ENCODE peak calls at places on chromosomes 4 and X, in nine cellular contexts. I, L, Q, E, B, P, R, A and F are unnamed samples.

GRCh38 chrX:9340619-9341304 is 124.1 kb upstream of the TBL1X start:
- DNase-seq in A (peak), I (peak), R (no peak), P (peak), E (no peak), B (no peak), Q (peak), L (peak), F (no peak)

GRCh38 chrX:39399387-39399786 is 598.1 kb downstream of the MID1IP1 start:
- DNase-seq in E (no peak), L (no peak), A (no peak), P (no peak), Q (no peak), R (no peak), I (no peak), B (no peak), F (no peak)

GRCh38 chr4:123421227-123421941 is 24.8 kb downstream of the SPRY1 start:
- DNase-seq in P (no peak), L (no peak), I (no peak), B (no peak), R (no peak), E (no peak), Q (no peak), A (no peak), F (no peak)

GRCh38 chr4:123545569-123546122 is 149.1 kb downstream of the SPRY1 start:
- DNase-seq in I (no peak), L (peak), E (no peak), B (no peak), A (no peak), Q (no peak), R (no peak), P (no peak), F (no peak)

GRCh38 chrX:120309873-120310730 is 1.2 kb downstream of the TMEM255A start:
- DNase-seq in A (peak), E (peak), L (peak), B (peak), R (peak), P (no peak), Q (peak), I (no peak), F (no peak)

GRCh38 chrX:77749695-77750094 is 36.3 kb downstream of the ATRX start:
- DNase-seq in E (no peak), Q (no peak), L (peak), A (no peak), P (no peak), R (no peak), I (no peak), B (no peak), F (no peak)

GRCh38 chrX:154132366-154132765 is 11.7 kb upstream of the OPN1LW start:
- DNase-seq in I (no peak), B (no peak), A (no peak), E (no peak), Q (no peak), L (no peak), R (no peak), P (no peak), F (no peak)

GRCh38 chr4:22532896-22533295 is 17.0 kb upstream of the ADGRA3 start:
- DNase-seq in I (no peak), A (no peak), R (no peak), P (no peak), Q (no peak), E (no peak), B (no peak), L (no peak), F (no peak)

GRCh38 chrX:41178201-41178600 is 93.0 kb downstream of the USP9X start:
- DNase-seq in B (no peak), E (no peak), L (no peak), R (no peak), P (no peak), Q (no peak), I (no peak), A (no peak), F (no peak)

GRCh38 chr4:94298725-94299252 is 43.8 kb downstream of the HPGDS start:
- DNase-seq in B (peak), P (no peak), Q (no peak), L (no peak), R (no peak), E (no peak), A (peak), I (no peak), F (no peak)

GRCh38 chr4:153153339-153153851 is 50.8 kb upstream of the TRIM2 start:
- DNase-seq in A (peak), I (peak), B (no peak), L (peak), E (peak), P (peak), R (peak), Q (peak), F (no peak)

GRCh38 chr4:159867673-159868072 is 764.8 kb downstream of the RAPGEF2 start:
- DNase-seq in I (no peak), R (no peak), P (no peak), L (no peak), Q (no peak), A (no peak), E (no peak), B (no peak), F (no peak)

GRCh38 chrX:29662101-29662500 is 553.3 kb upstream of the MAGEB2 start:
- DNase-seq in A (peak), I (no peak), E (no peak), P (no peak), B (peak), R (no peak), L (peak), Q (no peak), F (no peak)

GRCh38 chr4:155738548-155738947 is 20.3 kb upstream of the GUCY1B1 start:
- DNase-seq in B (no peak), P (no peak), R (no peak), I (no peak), Q (no peak), L (peak), A (no peak), E (no peak), F (no peak)

GRCh38 chr4:101790521-101791188 is at the start of gene BANK1:
- DNase-seq in I (peak), R (peak), E (peak), A (peak), B (peak), L (peak), Q (peak), P (peak), F (no peak)

GRCh38 chr4:57018930-57019329 is 40.2 kb downstream of the POLR2B start:
- DNase-seq in I (no peak), B (no peak), A (no peak), Q (no peak), E (no peak), L (peak), R (no peak), P (no peak), F (no peak)

GRCh38 chrX:138073626-138074025 is 507.7 kb downstream of the ZIC3 start:
- DNase-seq in B (no peak), L (no peak), R (no peak), I (no peak), A (no peak), Q (no peak), P (no peak), E (no peak), F (no peak)

GRCh38 chr4:152981842-152982241 is 45.7 kb downstream of the FHDC1 start:
- DNase-seq in B (no peak), R (no peak), I (no peak), Q (peak), P (no peak), A (no peak), L (no peak), E (no peak), F (no peak)

GRCh38 chrX:39777623-39778025 is 320.1 kb downstream of the BCOR start:
- DNase-seq in I (no peak), E (no peak), B (no peak), R (no peak), Q (no peak), P (no peak), A (no peak), L (no peak), F (no peak)

GRCh38 chr4:76752911-76753494 is 144.9 kb downstream of the SOWAHB start:
- DNase-seq in L (peak), A (peak), R (no peak), I (no peak), P (no peak), E (no peak), Q (no peak), B (peak), F (peak)

GRCh38 chr4:87120411-87121162 is 99.8 kb downstream of the KLHL8 start:
- DNase-seq in R (no peak), Q (no peak), L (no peak), E (no peak), I (no peak), P (no peak), B (peak), A (peak), F (no peak)

GRCh38 chrX:70264784-70265183 is 3.4 kb upstream of the ARR3 start:
- DNase-seq in B (no peak), Q (no peak), E (no peak), R (no peak), L (no peak), I (no peak), P (no peak), A (no peak), F (no peak)

GRCh38 chr4:55633903-55634302 is 2.2 kb downstream of the NMU start:
- DNase-seq in R (no peak), E (no peak), B (no peak), Q (no peak), L (no peak), A (no peak), P (no peak), I (no peak), F (no peak)

GRCh38 chrX:358651-359143 is 28.0 kb downstream of the PPP2R3B start:
- DNase-seq in A (no peak), Q (no peak), I (no peak), P (no peak), B (no peak), E (no peak), R (no peak), L (no peak), F (no peak)

GRCh38 chr4:113951263-113951662 is 28.2 kb downstream of the ARSJ start:
- DNase-seq in B (no peak), E (no peak), R (no peak), L (peak), Q (no peak), P (no peak), I (no peak), A (peak), F (no peak)

GRCh38 chr4:11130195-11130975 is 298.3 kb downstream of the HS3ST1 start:
- DNase-seq in P (no peak), R (no peak), B (peak), Q (no peak), E (no peak), I (no peak), L (no peak), A (no peak), F (no peak)

GRCh38 chrX:17403231-17403691 is 28.3 kb downstream of the NHS start:
- DNase-seq in Q (no peak), A (peak), P (no peak), B (no peak), I (no peak), R (no peak), E (no peak), L (no peak), F (no peak)

GRCh38 chr4:94897023-94897422 is 139.3 kb downstream of the BMPR1B start:
- DNase-seq in Q (no peak), A (peak), P (no peak), E (no peak), B (no peak), R (peak), L (no peak), I (no peak), F (no peak)

GRCh38 chr4:6467600-6467999 is 4.8 kb downstream of the PPP2R2C start:
- DNase-seq in A (no peak), I (no peak), Q (peak), E (no peak), P (no peak), B (no peak), R (no peak), L (no peak), F (no peak)

GRCh38 chrX:115047181-115047580 is 29.8 kb upstream of the IL13RA2 start:
- DNase-seq in A (no peak), I (no peak), P (no peak), L (peak), E (no peak), B (no peak), R (no peak), Q (no peak), F (no peak)

GRCh38 chrX:155997436-155997835 is at the start of gene IL9R:
- DNase-seq in L (no peak), A (no peak), I (peak), B (no peak), E (no peak), R (no peak), P (no peak), Q (no peak), F (no peak)

GRCh38 chr4:110046588-110047049 is 133.9 kb downstream of the EGF start:
- DNase-seq in L (peak), Q (no peak), B (no peak), I (no peak), A (no peak), R (no peak), E (no peak), P (no peak), F (peak)

GRCh38 chr4:124486423-124486822 is 226.1 kb downstream of the ANKRD50 start:
- DNase-seq in R (no peak), B (peak), A (no peak), P (no peak), E (no peak), I (no peak), Q (no peak), L (no peak), F (no peak)

GRCh38 chr4:7190668-7191545 is 1.4 kb upstream of the SORCS2 start:
- DNase-seq in E (peak), R (no peak), A (no peak), B (no peak), Q (peak), L (no peak), P (no peak), I (no peak), F (no peak)

GRCh38 chrX:106906361-106906760 is 3.2 kb upstream of the RIPPLY1 start:
- DNase-seq in L (no peak), E (no peak), B (no peak), A (peak), I (no peak), Q (no peak), P (no peak), R (no peak), F (no peak)

GRCh38 chr4:180840142-180840541 is 1403.1 kb upstream of the TENM3 start:
- DNase-seq in A (no peak), E (no peak), R (peak), I (no peak), L (no peak), B (no peak), P (no peak), Q (peak), F (no peak)

GRCh38 chrX:108070891-108071290 is 20.5 kb downstream of the PSMD10 start:
- DNase-seq in P (no peak), L (peak), I (no peak), A (no peak), B (peak), E (no peak), R (no peak), Q (no peak), F (no peak)

GRCh38 chr4:185280608-185281007 is 71.2 kb downstream of the SNX25 start:
- DNase-seq in I (no peak), A (no peak), L (no peak), P (no peak), R (no peak), B (no peak), Q (no peak), E (no peak), F (no peak)

GRCh38 chr4:17587094-17587822 is 10.3 kb downstream of the LAP3 start:
- DNase-seq in L (no peak), R (no peak), B (no peak), Q (no peak), E (no peak), A (no peak), P (no peak), I (no peak), F (no peak)